ENCODE peak calls at places on chromosomes 13 and 19, in seven cellular contexts. R is NAMALWA; U is AG10803; Y is AG04450; A is lower lobe of right lung; F is NCI-H460; Q is activated CD8-positive, alpha-beta memory T cell treated with anti-CD3 and anti-CD28 coated beads for 1 hour. B is an unnamed sample.

GRCh38 chr19:33401683-33402420 is 28.3 kb downstream of the CEBPG start:
- DNase-seq in Q (no peak), R (no peak), U (no peak), A (peak; percentile 40), Y (no peak), F (no peak), B (no peak)

GRCh38 chr19:18446145-18446810 is 8.3 kb upstream of the ISYNA1 start:
- DNase-seq in F (no peak), R (no peak), Q (no peak), Y (no peak), A (no peak), U (no peak), B (no peak)

GRCh38 chr19:44644391-44645016 is 794 bp downstream of the PVR start:
- DNase-seq in F (peak; percentile 4), R (no peak), Y (no peak), A (peak; percentile 43), Q (no peak), U (no peak), B (no peak)

GRCh38 chr19:47891923-47892666 is 6.0 kb upstream of the SULT2A1 start:
- DNase-seq in R (peak; percentile 17), A (no peak), Y (no peak), F (no peak), Q (no peak), U (no peak), B (no peak)

GRCh38 chr19:2476451-2477140 is 669 bp downstream of the GADD45B start:
- DNase-seq in A (peak; percentile 70), U (peak; percentile 48), Q (no peak), F (no peak), Y (no peak), R (peak; percentile 59), B (no peak)

GRCh38 chr19:14629557-14629956 is 45.1 kb downstream of the ADGRE3 start:
- DNase-seq in Y (no peak), U (no peak), Q (no peak), R (no peak), F (no peak), A (no peak), B (no peak)

GRCh38 chr19:6464070-6464873 is at the start of gene CRB3:
- DNase-seq in Y (no peak), A (peak; percentile 93), R (no peak), U (no peak), F (no peak), Q (no peak), B (no peak)

GRCh38 chr13:25806304-25806974 is 245.4 kb downstream of the SHISA2 start:
- DNase-seq in U (no peak), Y (no peak), R (no peak), Q (no peak), F (no peak), A (no peak), B (no peak)

GRCh38 chr13:53005631-53006030 is 23.0 kb upstream of the OLFM4 start:
- DNase-seq in U (no peak), F (no peak), A (no peak), Q (no peak), R (no peak), Y (no peak), B (no peak)

GRCh38 chr13:44278164-44278563 is 95.5 kb upstream of the SERP2 start:
- DNase-seq in Q (no peak), A (no peak), R (peak; percentile 9), Y (no peak), F (no peak), U (no peak), B (no peak)

GRCh38 chr19:1653300-1653628 is 849 bp upstream of the TCF3 start:
- DNase-seq in Q (no peak), Y (no peak), A (no peak), F (no peak), R (no peak), U (no peak), B (no peak)

GRCh38 chr19:40567750-40568494 is 8.8 kb upstream of the SHKBP1 start:
- DNase-seq in Q (no peak), U (no peak), A (no peak), Y (no peak), R (no peak), F (no peak), B (no peak)

GRCh38 chr19:22052644-22053013 is 345 bp downstream of the ZNF257 start:
- DNase-seq in U (peak; percentile 2), Q (no peak), A (no peak), Y (no peak), R (no peak), F (no peak), B (no peak)

GRCh38 chr19:30358821-30359580 is 13.2 kb upstream of the ZNF536 start:
- DNase-seq in Q (no peak), A (no peak), R (no peak), U (no peak), Y (no peak), F (no peak), B (no peak)

GRCh38 chr13:94192576-94192975 is 286.9 kb downstream of the DCT start:
- DNase-seq in R (peak; percentile 77), Y (no peak), A (no peak), F (peak; percentile 40), Q (no peak), U (no peak), B (no peak)

GRCh38 chr19:45768644-45769053 is 403 bp downstream of the SIX5 start:
- DNase-seq in Q (no peak), R (peak; percentile 60), Y (no peak), A (peak; percentile 59), U (peak; percentile 63), F (no peak), B (no peak)

GRCh38 chr13:40186636-40187323 is 479.7 kb downstream of the FOXO1 start:
- DNase-seq in A (no peak), F (no peak), R (no peak), U (no peak), Q (no peak), Y (no peak), B (no peak)

GRCh38 chr19:18340990-18341868 is 831 bp downstream of the PGPEP1 start:
- DNase-seq in R (peak; percentile 76), A (peak; percentile 73), U (peak; percentile 52), Q (no peak), F (no peak), Y (no peak), B (no peak)

GRCh38 chr13:113029487-113030258 is 60.7 kb downstream of the MCF2L start:
- DNase-seq in U (no peak), A (no peak), R (peak; percentile 60), Y (no peak), F (peak; percentile 20), Q (peak; percentile 4), B (no peak)

GRCh38 chr13:113093580-113094409 is 11.8 kb upstream of the F7 start:
- DNase-seq in A (peak; percentile 26), F (no peak), U (no peak), Q (no peak), Y (no peak), R (no peak), B (no peak)

GRCh38 chr19:44869728-44870470 is 21.2 kb upstream of the TOMM40 start:
- DNase-seq in Q (no peak), Y (peak; percentile 46), R (no peak), U (no peak), F (no peak), A (peak; percentile 73), B (no peak)

GRCh38 chr19:53907193-53907581 is 1.9 kb upstream of the CACNG7 start:
- DNase-seq in U (no peak), Y (no peak), F (no peak), R (no peak), A (no peak), Q (no peak), B (no peak)

GRCh38 chr19:15075801-15076200 is 6.2 kb upstream of the OR1I1 start:
- DNase-seq in F (no peak), R (no peak), U (no peak), Y (no peak), A (no peak), Q (no peak), B (no peak)

GRCh38 chr13:66657165-66657895 is 572.8 kb downstream of the PCDH9 start:
- DNase-seq in R (no peak), U (peak; percentile 90), Y (peak; percentile 91), F (peak; percentile 48), A (peak; percentile 53), Q (no peak), B (peak; percentile 93)

GRCh38 chr19:51802775-51803174 is 7.8 kb downstream of the FPR3 start:
- DNase-seq in Y (no peak), R (no peak), U (no peak), F (no peak), Q (no peak), A (no peak), B (no peak)

GRCh38 chr19:35822579-35822978 is 9.9 kb upstream of the PRODH2 start:
- DNase-seq in A (no peak), Y (no peak), Q (no peak), U (no peak), R (no peak), F (no peak), B (no peak)

GRCh38 chr13:87274209-87274819 is 396.9 kb upstream of the SLITRK5 start:
- DNase-seq in A (no peak), F (peak; percentile 38), Q (no peak), R (peak; percentile 78), Y (peak; percentile 10), U (peak; percentile 30), B (peak; percentile 14)

GRCh38 chr19:54151362-54152035 is 8.0 kb downstream of the LENG1 start:
- DNase-seq in R (no peak), U (no peak), Q (no peak), A (no peak), Y (no peak), F (no peak), B (no peak)

GRCh38 chr19:48813123-48813911 is 2.5 kb upstream of the BCAT2 start:
- DNase-seq in U (no peak), F (no peak), Q (no peak), R (no peak), A (no peak), Y (no peak), B (no peak)

B was measured in kidney epithelial cell.